ENCODE peak calls at places on chromosomes 5 and 9, in four cellular contexts. G is endothelial cell, P is H9, V is mesothelial cell of epicardium. X is an unnamed sample.

GRCh38 chr5:82274343-82275266 is 3.5 kb downstream of the RPS23 start:
- DNase-seq in G (no peak), P (peak), V (no peak), X (no peak)

GRCh38 chr5:142015781-142016533 is 3.1 kb upstream of the GNPDA1 start:
- DNase-seq in G (no peak), P (no peak), V (no peak), X (no peak)

GRCh38 chr9:69874301-69875060 is 53.9 kb downstream of the CFAP95 start:
- DNase-seq in G (no peak), P (no peak), V (no peak), X (no peak)

GRCh38 chr5:175590471-175590881 is 67.4 kb upstream of the HRH2 start:
- DNase-seq in G (no peak), P (no peak), V (no peak), X (no peak)

GRCh38 chr5:11384441-11385250 is 519.6 kb downstream of the CTNND2 start:
- DNase-seq in G (peak), P (peak), V (peak), X (peak)

GRCh38 chr5:10513501-10514442 is 50.1 kb upstream of the ANKRD33B start:
- DNase-seq in G (peak), P (peak), V (no peak), X (peak)

GRCh38 chr5:4480528-4481404 is 659.4 kb upstream of the ADAMTS16 start:
- DNase-seq in G (no peak), P (no peak), V (no peak), X (no peak)

GRCh38 chr5:83029912-83030311 is 47.3 kb downstream of the TMEM167A start:
- DNase-seq in G (no peak), P (no peak), V (no peak), X (no peak)

GRCh38 chr9:93065321-93065720 is 6.8 kb downstream of the SUSD3 start:
- DNase-seq in G (no peak), P (no peak), V (no peak), X (no peak)

GRCh38 chr5:6759401-6759800 is 46.2 kb downstream of the TENT4A start:
- DNase-seq in G (no peak), P (peak), V (no peak), X (no peak)

GRCh38 chr5:163458778-163459405 is 1.0 kb downstream of the NUDCD2 start:
- DNase-seq in G (no peak), P (no peak), V (no peak), X (no peak)

GRCh38 chr9:120433701-120434100 is 146.3 kb downstream of the CDK5RAP2 start:
- DNase-seq in G (no peak), P (no peak), V (no peak), X (no peak)

GRCh38 chr5:178372091-178372695 is 139.6 kb upstream of the PHYKPL start:
- DNase-seq in G (no peak), P (no peak), V (no peak), X (no peak)

GRCh38 chr5:52886206-52886605 is 98.5 kb downstream of the ITGA1 start:
- DNase-seq in G (no peak), P (no peak), V (no peak), X (no peak)

GRCh38 chr5:173454764-173455598 is 126.8 kb upstream of the STC2 start:
- DNase-seq in G (no peak), P (no peak), V (no peak), X (no peak)

GRCh38 chr9:97501177-97501971 is at the start of gene TMOD1:
- DNase-seq in G (peak), P (peak), V (no peak), X (peak)
- TF ChIP-seq CTCF in G (no peak), P (peak), V (no peak), X (peak)

DNA sequence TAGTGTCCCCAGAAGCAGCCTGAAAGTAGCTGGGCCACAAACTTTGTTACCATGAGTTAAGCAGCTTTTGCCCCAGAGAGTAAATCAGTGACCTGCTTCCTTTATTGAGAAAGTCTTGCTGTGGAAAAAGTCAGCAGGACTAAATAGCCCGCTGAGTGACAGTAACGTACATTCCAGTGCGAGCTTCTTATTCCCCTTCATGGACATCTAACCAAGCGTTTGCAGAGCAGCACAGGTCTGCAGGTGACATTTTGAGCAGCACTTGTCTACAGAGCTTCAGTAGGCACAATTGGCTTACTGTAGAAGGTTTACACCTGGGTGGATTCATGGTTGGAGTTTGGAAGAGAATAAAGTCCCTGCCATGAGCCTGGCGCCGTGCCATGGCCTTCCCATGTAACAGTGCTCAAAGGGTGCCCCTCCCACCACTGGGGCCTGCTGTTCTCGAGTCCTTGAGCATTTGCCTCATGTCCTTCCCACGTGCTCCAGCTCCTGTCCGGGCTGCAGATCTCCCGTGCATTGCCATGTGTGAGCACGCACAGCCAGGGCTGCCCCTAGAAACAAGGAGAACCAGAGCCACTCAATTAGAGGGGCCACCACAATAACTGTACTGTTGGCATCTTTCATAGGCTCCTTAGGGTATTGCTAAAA is 41.3 kb upstream of the GRHPR start:
- DNase-seq in G (no peak), P (no peak), V (no peak), X (no peak)
- TF ChIP-seq CTCF in G (no peak), P (no peak), V (no peak), X (no peak)

GRCh38 chr5:148484651-148485050 is 100.9 kb downstream of the FBXO38 start:
- DNase-seq in G (no peak), P (no peak), V (no peak), X (no peak)

GRCh38 chr5:148482196-148482595 is 98.4 kb downstream of the FBXO38 start:
- DNase-seq in G (no peak), P (no peak), V (no peak), X (no peak)

GRCh38 chr5:148486456-148486855 is 102.7 kb downstream of the FBXO38 start:
- DNase-seq in G (no peak), P (no peak), V (no peak), X (no peak)

GRCh38 chr5:148483750-148484149 is 100.0 kb downstream of the FBXO38 start:
- DNase-seq in G (no peak), P (no peak), V (no peak), X (no peak)

DNA sequence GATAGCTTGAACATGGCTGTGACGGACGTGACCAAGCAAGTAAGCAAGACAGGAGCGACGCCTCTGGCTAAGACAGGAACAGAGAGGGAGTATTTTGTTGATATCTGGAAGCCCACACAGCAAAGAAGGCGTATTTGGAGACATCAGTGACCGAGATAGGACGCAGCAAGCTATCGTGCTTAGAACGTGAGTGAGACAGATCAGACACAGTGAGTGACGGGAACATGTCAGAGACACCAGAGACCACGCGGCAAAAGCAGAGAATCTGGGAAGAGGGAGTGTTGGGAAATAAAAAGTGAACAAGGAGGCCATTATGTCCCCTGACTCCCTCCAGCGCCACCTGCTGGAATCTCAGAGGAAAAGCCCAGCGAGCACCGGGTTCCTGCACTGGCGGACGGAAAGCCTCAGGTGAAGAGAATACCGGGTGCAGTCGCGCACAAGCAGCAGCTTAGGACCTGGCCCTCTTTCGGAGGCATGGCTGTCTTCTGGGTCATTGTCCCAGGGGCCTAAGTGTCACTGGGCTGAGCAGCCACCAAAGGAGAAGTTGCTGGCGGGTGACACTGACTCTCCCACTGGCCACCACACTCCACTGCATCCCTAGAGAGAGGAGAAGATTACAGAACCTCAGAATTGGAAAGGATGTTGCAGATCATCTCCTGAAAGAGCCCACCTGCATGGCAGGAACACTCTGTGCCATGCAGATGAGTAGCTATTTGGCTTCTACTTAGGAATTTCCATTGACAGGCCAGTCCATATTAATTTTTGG is 99.1 kb downstream of the FBXO38 start:
- DNase-seq in G (peak), P (peak), V (no peak), X (peak)
- TF ChIP-seq CTCF in G (peak), P (peak), V (peak), X (peak)

DNA sequence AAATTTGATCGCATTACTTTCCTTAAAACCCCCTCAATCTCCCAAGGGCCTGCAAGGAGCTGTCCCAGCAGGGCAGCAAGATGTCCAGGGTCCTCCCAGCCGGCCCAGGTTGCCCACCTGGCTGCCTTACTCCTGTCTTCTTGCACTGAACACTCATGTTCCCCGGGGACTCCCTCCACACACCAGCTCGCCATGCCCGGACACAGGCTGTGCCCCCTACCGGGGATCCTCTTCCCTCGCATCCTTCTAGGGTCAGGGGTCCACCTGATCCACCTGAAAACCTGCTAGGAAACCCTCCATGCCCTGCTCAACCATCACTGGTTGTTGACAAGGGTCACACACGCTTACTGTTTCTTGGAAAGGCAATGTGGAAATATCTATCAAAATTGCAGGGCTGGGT is 172.0 kb upstream of the MSX2 start:
- DNase-seq in G (no peak), P (peak), V (no peak), X (no peak)
- TF ChIP-seq CTCF in G (no peak), P (peak), V (no peak), X (peak)

GRCh38 chr5:74641778-74642542 is 1.4 kb upstream of the ENC1 start:
- DNase-seq in G (peak), P (no peak), V (peak), X (peak)
- TF ChIP-seq CTCF in G (peak), P (peak), V (peak), X (peak)

DNA sequence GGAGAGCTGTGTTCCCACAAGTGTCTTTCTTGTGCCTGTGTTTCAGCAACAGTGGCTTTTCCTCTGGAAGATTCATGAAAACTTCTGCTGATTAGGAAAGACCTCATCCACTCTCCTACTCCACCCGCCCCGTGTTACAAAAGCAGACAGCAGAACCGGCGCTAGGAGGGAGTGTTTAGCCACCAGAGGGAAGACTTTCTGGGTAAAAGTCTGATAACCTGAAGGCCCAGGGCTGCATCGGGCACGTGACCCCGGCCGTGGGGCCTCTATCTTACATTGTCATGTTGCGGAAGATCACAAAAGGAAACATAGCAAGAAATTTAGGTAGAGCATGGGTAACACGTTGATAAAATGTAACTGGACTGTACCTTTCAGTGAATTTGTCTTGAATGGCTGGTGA is 32.0 kb upstream of the DMRT2 start:
- DNase-seq in G (peak), P (peak), V (no peak), X (peak)
- TF ChIP-seq CTCF in G (peak), P (peak), V (no peak), X (peak)

GRCh38 chr9:108637340-108637739 is 218.4 kb downstream of the ACTL7B start:
- DNase-seq in G (no peak), P (no peak), V (no peak), X (no peak)

GRCh38 chr9:108634669-108635462 is 220.9 kb downstream of the ACTL7B start:
- DNase-seq in G (no peak), P (no peak), V (no peak), X (no peak)

GRCh38 chr9:108634164-108634563 is 221.6 kb downstream of the ACTL7B start:
- DNase-seq in G (no peak), P (no peak), V (no peak), X (peak)

GRCh38 chr9:108639736-108640135 is 216.1 kb downstream of the ACTL7B start:
- DNase-seq in G (no peak), P (no peak), V (no peak), X (no peak)

DNA sequence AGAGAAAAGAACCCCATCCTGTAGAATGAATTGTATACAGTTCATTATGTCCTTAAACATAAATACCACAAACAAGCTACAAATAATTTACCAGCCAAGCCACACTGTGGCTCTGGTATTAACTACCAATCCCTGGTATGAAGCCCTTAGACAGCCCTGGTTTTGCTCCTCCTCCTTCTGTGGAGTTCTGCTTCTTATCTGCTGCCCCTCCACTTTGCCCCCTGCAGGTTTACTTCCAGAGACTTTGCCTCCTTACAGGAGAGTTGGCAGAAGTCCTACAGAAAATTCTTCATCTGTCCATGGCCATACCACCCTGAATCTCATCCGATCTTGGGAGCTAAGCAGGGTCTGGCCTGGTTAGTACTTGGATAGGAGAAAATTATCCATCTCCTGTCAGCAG is 219.8 kb downstream of the ACTL7B start:
- DNase-seq in G (peak), P (peak), V (no peak), X (peak)
- TF ChIP-seq CTCF in G (no peak), P (peak), V (no peak), X (no peak)

GRCh38 chr5:140346348-140347221 is at the start of gene HBEGF:
- DNase-seq in G (peak), P (peak), V (peak), X (peak)
- TF ChIP-seq CTCF in G (peak), P (peak), V (peak), X (peak)

GRCh38 chr5:44868541-44868940 is 59.8 kb downstream of the MRPS30 start:
- DNase-seq in G (no peak), P (no peak), V (no peak), X (no peak)

GRCh38 chr5:44860267-44860666 is 51.5 kb downstream of the MRPS30 start:
- DNase-seq in G (no peak), P (no peak), V (no peak), X (peak)

DNA sequence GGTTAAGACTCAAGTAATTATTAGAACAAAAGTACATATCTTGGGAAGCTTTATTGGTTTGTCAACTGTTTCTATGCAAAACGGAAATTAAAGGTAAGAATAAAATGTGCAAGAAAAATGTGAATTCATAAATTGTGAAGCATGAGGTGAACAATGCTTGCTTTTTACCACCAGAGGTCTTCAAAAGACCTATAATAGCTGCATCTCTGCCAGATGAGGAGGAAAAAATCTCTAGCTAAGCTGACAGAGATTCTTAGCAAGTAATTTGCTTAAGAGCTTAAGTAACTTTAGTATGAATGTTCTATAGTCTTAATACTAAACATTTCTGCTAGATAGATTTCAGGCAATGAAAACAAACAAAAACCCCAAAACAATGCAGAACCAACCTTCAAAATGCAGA is 54.1 kb downstream of the MRPS30 start:
- DNase-seq in G (no peak), P (no peak), V (no peak), X (no peak)
- TF ChIP-seq CTCF in G (no peak), P (peak), V (no peak), X (peak)

DNA sequence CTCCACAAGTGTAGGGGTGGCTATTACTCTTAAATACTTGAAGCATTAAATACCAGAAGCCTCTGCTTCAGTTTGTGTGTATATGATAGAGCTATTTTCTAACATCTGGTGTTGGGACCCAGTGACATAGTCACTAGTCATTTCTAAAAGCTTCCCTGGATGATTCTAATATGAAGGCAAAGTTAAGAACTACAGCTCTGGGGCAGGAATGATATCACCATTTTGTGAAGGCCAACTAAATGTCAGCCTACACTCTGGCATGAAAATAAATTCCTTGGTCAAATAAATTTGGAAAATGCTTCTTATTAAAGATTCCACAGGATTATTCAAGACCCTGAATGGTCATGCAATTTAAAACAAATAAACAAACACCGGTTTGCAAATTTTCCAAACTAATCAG is 197.7 kb downstream of the PLK2 start:
- DNase-seq in G (no peak), P (no peak), V (no peak), X (no peak)
- TF ChIP-seq CTCF in G (no peak), P (no peak), V (no peak), X (no peak)